ENCODE peak calls at places on chromosome 13, in ten cellular contexts. K is T-helper 2 cell treated with Interferon-gamma antibody and Interleukin-4, amounts not matched to agents 5 μg/mL and 100 μg/mL, for 36 hours; F is effector memory CD8-positive, alpha-beta T cell; W is SW 1271; V is posterior cingulate gyrus; Q is kidney tubule cell; S is HT1080; T is CD8-positive, alpha-beta memory T cell; L is GDM1; H is stromal cell of bone marrow. M is an unnamed sample.

GRCh38 chr13:53368948-53369347 is 340.3 kb downstream of the OLFM4 start:
- DNase-seq in K (no peak), F (no peak), W (no peak), V (no peak), Q (no peak), S (no peak), T (no peak), L (no peak), H (no peak), M (no peak)

GRCh38 chr13:75263741-75264407 is 218.1 kb downstream of the TBC1D4 start:
- DNase-seq in K (no peak), F (no peak), W (no peak), V (no peak), Q (peak; percentile 42), S (peak; percentile 29), T (no peak), L (no peak), H (peak; percentile 44), M (no peak)

GRCh38 chr13:46166221-46166584 is 15.8 kb downstream of the LCP1 start:
- DNase-seq in K (no peak), F (no peak), W (no peak), V (no peak), Q (peak; percentile 13), S (no peak), T (no peak), L (no peak), H (no peak), M (no peak)

GRCh38 chr13:39516140-39516539 is 86.9 kb downstream of the LHFPL6 start:
- DNase-seq in K (no peak), F (no peak), W (no peak), V (no peak), Q (peak; percentile 90), S (no peak), T (no peak), L (no peak), H (no peak), M (no peak)

GRCh38 chr13:41345921-41346589 is 35.0 kb downstream of the NAA16 start:
- DNase-seq in K (no peak), F (no peak), W (no peak), V (no peak), Q (no peak), S (no peak), T (no peak), L (no peak), H (no peak), M (no peak)

GRCh38 chr13:112128052-112128610 is 61.2 kb downstream of the SOX1 start:
- DNase-seq in K (no peak), F (no peak), W (no peak), V (peak; percentile 73), Q (no peak), S (no peak), T (no peak), L (no peak), H (no peak), M (no peak)

GRCh38 chr13:44908266-44908665 is 81.0 kb downstream of the NUFIP1 start:
- DNase-seq in K (no peak), F (no peak), W (no peak), V (no peak), Q (no peak), S (no peak), T (no peak), L (no peak), H (no peak), M (no peak)

GRCh38 chr13:74217816-74218215 is 83.6 kb upstream of the KLF12 start:
- DNase-seq in K (no peak), F (no peak), W (no peak), V (no peak), Q (no peak), S (no peak), T (no peak), L (no peak), H (no peak), M (no peak)

GRCh38 chr13:43469791-43470190 is 317.0 kb downstream of the ENOX1 start:
- DNase-seq in K (no peak), F (no peak), W (no peak), V (no peak), Q (no peak), S (no peak), T (no peak), L (no peak), H (no peak), M (no peak)